ENCODE peak calls at places on chromosome 12, in four cellular contexts. N is psoas muscle, E is BJ, V is RPMI8226. D is an unnamed sample.

GRCh38 chr12:104340917-104341611 is 37.5 kb downstream of the EID3 start:
- DNase-seq in N (no peak), V (no peak), E (no peak), D (no peak)

GRCh38 chr12:132400011-132400641 is 70.7 kb upstream of the GALNT9 start:
- DNase-seq in V (no peak), N (no peak), E (no peak), D (no peak)

GRCh38 chr12:78797201-78797931 is 67.2 kb upstream of the SYT1 start:
- DNase-seq in V (no peak), N (no peak), E (no peak), D (no peak)

GRCh38 chr12:16385779-16386646 is 38.6 kb downstream of the MGST1 start:
- DNase-seq in E (peak), N (no peak), V (peak), D (peak)

GRCh38 chr12:52760623-52761022 is 16.5 kb downstream of the KRT76 start:
- DNase-seq in N (no peak), V (no peak), E (no peak), D (no peak)

GRCh38 chr12:47741340-47741703 is 16.0 kb upstream of the ENDOU start:
- DNase-seq in N (peak), E (no peak), V (peak), D (peak)

GRCh38 chr12:51419473-51420228 is 5.0 kb upstream of the SLC4A8 start:
- DNase-seq in V (peak), N (no peak), E (no peak), D (peak)

GRCh38 chr12:103930787-103931536 is 752 bp downstream of the HSP90B1 start:
- DNase-seq in N (peak), E (no peak), V (peak), D (peak)

GRCh38 chr12:53222170-53223005 is 9.6 kb downstream of the RARG start:
- DNase-seq in V (no peak), E (no peak), N (no peak), D (no peak)

GRCh38 chr12:114625294-114625851 is 58.6 kb downstream of the TBX3 start:
- DNase-seq in V (peak), E (peak), N (no peak), D (peak)

GRCh38 chr12:120100630-120101029 is 15.9 kb downstream of the RAB35 start:
- DNase-seq in E (no peak), N (peak), V (no peak), D (no peak)

GRCh38 chr12:59780605-59781135 is 184.8 kb downstream of the SLC16A7 start:
- DNase-seq in V (no peak), N (no peak), E (no peak), D (peak)

GRCh38 chr12:795305-795704 is 42.9 kb downstream of the WNK1 start:
- DNase-seq in E (no peak), N (no peak), V (no peak), D (no peak)

GRCh38 chr12:52435659-52435999 is 1.5 kb upstream of the KRT75 start:
- DNase-seq in N (no peak), E (no peak), V (no peak), D (no peak)

GRCh38 chr12:18868673-18869072 is 130.8 kb downstream of the CAPZA3 start:
- DNase-seq in N (no peak), V (no peak), E (no peak), D (no peak)

GRCh38 chr12:105880824-105881388 is 257.8 kb downstream of the NUAK1 start:
- DNase-seq in N (no peak), E (no peak), V (no peak), D (no peak)

GRCh38 chr12:130468186-130468585 is 130.5 kb downstream of the PIWIL1 start:
- DNase-seq in N (no peak), V (no peak), E (no peak), D (no peak)

GRCh38 chr12:56150563-56150962 is 1.8 kb upstream of the MYL6B start:
- DNase-seq in N (no peak), V (peak), E (no peak), D (no peak)

GRCh38 chr12:12451063-12451462 is 94.2 kb downstream of the BORCS5 start:
- DNase-seq in N (no peak), V (no peak), E (no peak), D (no peak)

GRCh38 chr12:54658306-54659264 is 10.4 kb upstream of the DCD start:
- DNase-seq in N (no peak), V (peak), E (no peak), D (peak)

GRCh38 chr12:63354919-63355318 is 203.9 kb upstream of the AVPR1A start:
- DNase-seq in N (no peak), V (no peak), E (no peak), D (no peak)

GRCh38 chr12:53624453-53624852 is 1.7 kb downstream of the ATF7 start:
- DNase-seq in V (no peak), N (no peak), E (no peak), D (no peak)

GRCh38 chr12:30463636-30464035 is 232.0 kb downstream of the IPO8 start:
- DNase-seq in V (no peak), E (no peak), N (no peak), D (no peak)

GRCh38 chr12:64943686-64944085 is 119.2 kb downstream of the TBC1D30 start:
- DNase-seq in E (no peak), V (no peak), N (no peak), D (no peak)

GRCh38 chr12:117972341-117972740 is 3.6 kb upstream of the KSR2 start:
- DNase-seq in V (peak), N (no peak), E (no peak), D (no peak)

GRCh38 chr12:10361084-10361483 is 28.8 kb downstream of the KLRK1 start:
- DNase-seq in E (no peak), N (no peak), V (no peak), D (no peak)